ENCODE peak calls at places on chromosomes 1 and 21, in four cellular contexts. T is iris pigment epithelial cell, V is hypothalamus, O is AG10803. C is an unnamed sample.

GRCh38 chr1:10046356-10047085 is 13.8 kb downstream of the UBE4B start:
- DNase-seq in T (no peak), V (no peak), O (no peak), C (peak)

GRCh38 chr1:5905431-5905830 is 86.8 kb downstream of the NPHP4 start:
- DNase-seq in T (no peak), V (no peak), O (no peak), C (no peak)

GRCh38 chr21:32411366-32412161 is 942 bp upstream of the EVA1C start:
- DNase-seq in T (peak), V (peak), O (peak), C (peak)

GRCh38 chr1:2003564-2004131 is at the start of gene CFAP74:
- DNase-seq in T (peak), V (no peak), O (peak), C (no peak)

GRCh38 chr1:41783189-41783639 is 135.5 kb downstream of the HIVEP3 start:
- DNase-seq in T (peak), V (no peak), O (peak), C (no peak)

GRCh38 chr1:16013220-16013907 is 4.5 kb downstream of the HSPB7 start:
- DNase-seq in T (peak), V (no peak), O (peak), C (peak)

GRCh38 chr1:111624382-111624781 is 4.8 kb downstream of the RAP1A start:
- DNase-seq in T (no peak), V (no peak), O (no peak), C (no peak)

GRCh38 chr1:227781314-227781930 is 34.1 kb upstream of the PRSS38 start:
- DNase-seq in T (no peak), V (no peak), O (no peak), C (no peak)

GRCh38 chr21:46667735-46668380 is 32.4 kb downstream of the PRMT2 start:
- DNase-seq in T (peak), V (no peak), O (peak), C (peak)

GRCh38 chr1:104745875-104746274 is 996.2 kb downstream of the AMY1C start:
- DNase-seq in T (no peak), V (no peak), O (no peak), C (no peak)

GRCh38 chr1:150582371-150582770 is 3.0 kb upstream of the MCL1 start:
- DNase-seq in T (peak), V (no peak), O (peak), C (no peak)

GRCh38 chr1:221435510-221435909 is 306.4 kb downstream of the DUSP10 start:
- DNase-seq in T (peak), V (no peak), O (peak), C (no peak)

GRCh38 chr1:84363019-84363418 is 35.3 kb upstream of the DNASE2B start:
- DNase-seq in T (no peak), V (no peak), O (no peak), C (no peak)

GRCh38 chr21:14528815-14529214 is 17.3 kb downstream of the SAMSN1 start:
- DNase-seq in T (no peak), V (no peak), O (no peak), C (no peak)

GRCh38 chr1:77829851-77830250 is 50.4 kb downstream of the MIGA1 start:
- DNase-seq in T (no peak), V (no peak), O (no peak), C (no peak)

GRCh38 chr21:32448803-32449594 is 36.5 kb downstream of the EVA1C start:
- DNase-seq in T (no peak), V (no peak), O (peak), C (no peak)

GRCh38 chr21:15301014-15301413 is 236.2 kb upstream of the NRIP1 start:
- DNase-seq in T (peak), V (no peak), O (peak), C (no peak)

GRCh38 chr21:37863842-37864241 is 52.4 kb downstream of the KCNJ6 start:
- DNase-seq in T (peak), V (no peak), O (no peak), C (peak)

GRCh38 chr1:184461321-184461720 is 74.5 kb downstream of the C1orf21 start:
- DNase-seq in T (no peak), V (no peak), O (no peak), C (no peak)

GRCh38 chr1:24018611-24019580 is 38.8 kb upstream of the SRSF10 start:
- DNase-seq in T (peak), V (peak), O (peak), C (peak)

GRCh38 chr1:230031131-230031530 is 35.9 kb upstream of the GALNT2 start:
- DNase-seq in T (peak), V (no peak), O (no peak), C (no peak)

GRCh38 chr1:89464008-89464407 is 60.6 kb upstream of the LRRC8B start:
- DNase-seq in T (no peak), V (no peak), O (no peak), C (no peak)

GRCh38 chr1:17952506-17952905 is 155.1 kb upstream of the IGSF21 start:
- DNase-seq in T (no peak), V (no peak), O (no peak), C (no peak)

GRCh38 chr1:66444438-66445265 is 89.3 kb upstream of the SGIP1 start:
- DNase-seq in T (no peak), V (no peak), O (no peak), C (no peak)

GRCh38 chr1:25771246-25772114 is 28.5 kb upstream of the SELENON start:
- DNase-seq in T (no peak), V (no peak), O (no peak), C (no peak)

GRCh38 chr21:31974454-31974985 is 101.7 kb downstream of the HUNK start:
- DNase-seq in T (no peak), V (peak), O (no peak), C (no peak)

GRCh38 chr21:31348188-31348587 is 4.1 kb upstream of the TIAM1 start:
- DNase-seq in T (no peak), V (no peak), O (no peak), C (no peak)

GRCh38 chr1:151534662-151535278 is 5.3 kb upstream of the TUFT1 start:
- DNase-seq in T (peak), V (peak), O (peak), C (peak)

GRCh38 chr1:234866007-234866866 is 256.3 kb upstream of the IRF2BP2 start:
- DNase-seq in T (peak), V (no peak), O (peak), C (no peak)

GRCh38 chr1:69406244-69406643 is 161.5 kb upstream of the LRRC7 start:
- DNase-seq in T (no peak), V (no peak), O (no peak), C (no peak)

GRCh38 chr1:227901906-227902640 is 45.7 kb downstream of the WNT9A start:
- DNase-seq in T (peak), V (no peak), O (peak), C (peak)

GRCh38 chr21:42003051-42003461 is 7.1 kb downstream of the ZBTB21 start:
- DNase-seq in T (peak), V (no peak), O (peak), C (no peak)

GRCh38 chr1:201530741-201531521 is 8.0 kb upstream of the NAV1 start:
- DNase-seq in T (peak), V (peak), O (peak), C (peak)

GRCh38 chr1:246492611-246493245 is 14.4 kb downstream of the SMYD3 start:
- DNase-seq in T (peak), V (no peak), O (peak), C (no peak)

GRCh38 chr1:92961131-92961895 is at the start of gene DIPK1A:
- DNase-seq in T (peak), V (peak), O (peak), C (peak)

GRCh38 chr1:68116643-68117235 is 66.3 kb upstream of the DIRAS3 start:
- DNase-seq in T (peak), V (no peak), O (peak), C (no peak)

GRCh38 chr1:212367474-212368072 is 47.1 kb downstream of the PACC1 start:
- DNase-seq in T (no peak), V (no peak), O (no peak), C (no peak)

GRCh38 chr1:235087906-235088305 is 40.7 kb downstream of the TOMM20 start:
- DNase-seq in T (no peak), V (no peak), O (no peak), C (no peak)

GRCh38 chr21:32958288-32958992 is 67.3 kb upstream of the OLIG2 start:
- DNase-seq in T (no peak), V (no peak), O (no peak), C (no peak)